ENCODE peak calls at places on chromosomes 6 and 20, in seven cellular contexts. One of them, this sample, is unnamed.

GRCh38 chr20:38209054-38209675 is 44.1 kb upstream of the TGM2 start:
- DNase-seq in body of pancreas: no peak
- DNase-seq in spleen: no peak
- DNase-seq in lower leg skin: no peak
- DNase-seq in Peyer's patch: peak
- DNase-seq in tibial nerve: no peak
- DNase-seq in HepG2: no peak
- DNase-seq in this sample: no peak

GRCh38 chr6:111804627-111805235 is 68.5 kb downstream of the FYN start:
- DNase-seq in body of pancreas: peak
- DNase-seq in spleen: no peak
- DNase-seq in lower leg skin: no peak
- DNase-seq in Peyer's patch: peak
- DNase-seq in tibial nerve: no peak
- DNase-seq in HepG2: no peak
- DNase-seq in this sample: no peak

GRCh38 chr20:15364781-15365180 is 1027.4 kb upstream of the FLRT3 start:
- DNase-seq in body of pancreas: no peak
- DNase-seq in spleen: no peak
- DNase-seq in lower leg skin: no peak
- DNase-seq in Peyer's patch: no peak
- DNase-seq in tibial nerve: no peak
- DNase-seq in HepG2: no peak
- DNase-seq in this sample: no peak

GRCh38 chr6:139965393-139965792 is 590.9 kb upstream of the CITED2 start:
- DNase-seq in body of pancreas: no peak
- DNase-seq in spleen: no peak
- DNase-seq in lower leg skin: no peak
- DNase-seq in Peyer's patch: no peak
- DNase-seq in tibial nerve: no peak
- DNase-seq in HepG2: no peak
- DNase-seq in this sample: no peak

GRCh38 chr6:41652876-41653641 is 14.8 kb downstream of the MDFI start:
- DNase-seq in body of pancreas: peak
- DNase-seq in spleen: peak
- DNase-seq in lower leg skin: no peak
- DNase-seq in Peyer's patch: no peak
- DNase-seq in tibial nerve: no peak
- DNase-seq in HepG2: no peak
- DNase-seq in this sample: no peak

GRCh38 chr6:76697585-76697984 is 625.1 kb upstream of the IMPG1 start:
- DNase-seq in body of pancreas: no peak
- DNase-seq in spleen: no peak
- DNase-seq in lower leg skin: no peak
- DNase-seq in Peyer's patch: no peak
- DNase-seq in tibial nerve: no peak
- DNase-seq in HepG2: no peak
- DNase-seq in this sample: no peak

GRCh38 chr6:14211596-14211961 is 94.0 kb downstream of the CD83 start:
- DNase-seq in body of pancreas: peak
- DNase-seq in spleen: peak
- DNase-seq in lower leg skin: peak
- DNase-seq in Peyer's patch: peak
- DNase-seq in tibial nerve: peak
- DNase-seq in HepG2: peak
- DNase-seq in this sample: peak

GRCh38 chr20:39264506-39265172 is 302.5 kb downstream of the DHX35 start:
- DNase-seq in body of pancreas: peak
- DNase-seq in spleen: no peak
- DNase-seq in lower leg skin: peak
- DNase-seq in Peyer's patch: peak
- DNase-seq in tibial nerve: peak
- DNase-seq in HepG2: peak
- DNase-seq in this sample: peak

GRCh38 chr6:6766230-6766905 is 177.8 kb downstream of the LY86 start:
- DNase-seq in body of pancreas: peak
- DNase-seq in spleen: no peak
- DNase-seq in lower leg skin: no peak
- DNase-seq in Peyer's patch: no peak
- DNase-seq in tibial nerve: no peak
- DNase-seq in HepG2: no peak
- DNase-seq in this sample: no peak

GRCh38 chr6:68313911-68314310 is 321.2 kb upstream of the ADGRB3 start:
- DNase-seq in body of pancreas: no peak
- DNase-seq in spleen: no peak
- DNase-seq in lower leg skin: no peak
- DNase-seq in Peyer's patch: no peak
- DNase-seq in tibial nerve: no peak
- DNase-seq in HepG2: no peak
- DNase-seq in this sample: no peak

GRCh38 chr6:150150821-150151646 is 8.2 kb downstream of the PPP1R14C start:
- DNase-seq in body of pancreas: no peak
- DNase-seq in spleen: no peak
- DNase-seq in lower leg skin: no peak
- DNase-seq in Peyer's patch: peak
- DNase-seq in tibial nerve: no peak
- DNase-seq in HepG2: no peak
- DNase-seq in this sample: no peak

GRCh38 chr20:64212750-64213149 is 42.8 kb upstream of the PCMTD2 start:
- DNase-seq in body of pancreas: peak
- DNase-seq in spleen: no peak
- DNase-seq in lower leg skin: no peak
- DNase-seq in Peyer's patch: no peak
- DNase-seq in tibial nerve: peak
- DNase-seq in HepG2: no peak
- DNase-seq in this sample: peak

GRCh38 chr6:157669747-157670216 is 153.3 kb upstream of the SNX9 start:
- DNase-seq in body of pancreas: peak
- DNase-seq in spleen: peak
- DNase-seq in lower leg skin: peak
- DNase-seq in Peyer's patch: peak
- DNase-seq in tibial nerve: peak
- DNase-seq in HepG2: peak
- DNase-seq in this sample: peak

GRCh38 chr20:62922451-62922921 is 3.8 kb downstream of the DIDO1 start:
- DNase-seq in body of pancreas: no peak
- DNase-seq in spleen: no peak
- DNase-seq in lower leg skin: no peak
- DNase-seq in Peyer's patch: peak
- DNase-seq in tibial nerve: no peak
- DNase-seq in HepG2: no peak
- DNase-seq in this sample: no peak

GRCh38 chr6:19929312-19929711 is 92.1 kb downstream of the ID4 start:
- DNase-seq in body of pancreas: no peak
- DNase-seq in spleen: no peak
- DNase-seq in lower leg skin: no peak
- DNase-seq in Peyer's patch: no peak
- DNase-seq in tibial nerve: no peak
- DNase-seq in HepG2: no peak
- DNase-seq in this sample: no peak

GRCh38 chr20:41617059-41617921 is 887 bp downstream of the CHD6 start:
- DNase-seq in body of pancreas: peak
- DNase-seq in spleen: peak
- DNase-seq in lower leg skin: no peak
- DNase-seq in Peyer's patch: peak
- DNase-seq in tibial nerve: peak
- DNase-seq in HepG2: peak
- DNase-seq in this sample: peak

GRCh38 chr6:16902520-16902919 is 141.3 kb upstream of the ATXN1 start:
- DNase-seq in body of pancreas: no peak
- DNase-seq in spleen: no peak
- DNase-seq in lower leg skin: no peak
- DNase-seq in Peyer's patch: no peak
- DNase-seq in tibial nerve: no peak
- DNase-seq in HepG2: no peak
- DNase-seq in this sample: no peak

GRCh38 chr6:107957165-107957908 is 671 bp downstream of the SEC63 start:
- DNase-seq in body of pancreas: peak
- DNase-seq in spleen: peak
- DNase-seq in lower leg skin: peak
- DNase-seq in Peyer's patch: peak
- DNase-seq in tibial nerve: peak
- DNase-seq in HepG2: peak
- DNase-seq in this sample: peak

GRCh38 chr20:5767493-5768098 is 17.4 kb downstream of the SHLD1 start:
- DNase-seq in body of pancreas: no peak
- DNase-seq in spleen: no peak
- DNase-seq in lower leg skin: no peak
- DNase-seq in Peyer's patch: peak
- DNase-seq in tibial nerve: no peak
- DNase-seq in HepG2: no peak
- DNase-seq in this sample: peak

GRCh38 chr20:63120286-63121090 is 95.4 kb downstream of the YTHDF1 start:
- DNase-seq in body of pancreas: no peak
- DNase-seq in spleen: peak
- DNase-seq in lower leg skin: no peak
- DNase-seq in Peyer's patch: no peak
- DNase-seq in tibial nerve: no peak
- DNase-seq in HepG2: no peak
- DNase-seq in this sample: no peak

GRCh38 chr6:147586044-147586443 is 77.6 kb downstream of the SAMD5 start:
- DNase-seq in body of pancreas: peak
- DNase-seq in spleen: no peak
- DNase-seq in lower leg skin: peak
- DNase-seq in Peyer's patch: no peak
- DNase-seq in tibial nerve: peak
- DNase-seq in HepG2: no peak
- DNase-seq in this sample: peak

GRCh38 chr6:42471714-42472113 is 20.0 kb upstream of the TRERF1 start:
- DNase-seq in body of pancreas: no peak
- DNase-seq in spleen: no peak
- DNase-seq in lower leg skin: no peak
- DNase-seq in Peyer's patch: no peak
- DNase-seq in tibial nerve: no peak
- DNase-seq in HepG2: no peak
- DNase-seq in this sample: no peak

GRCh38 chr20:42179768-42180167 is 561.6 kb upstream of the CHD6 start:
- DNase-seq in body of pancreas: no peak
- DNase-seq in spleen: no peak
- DNase-seq in lower leg skin: no peak
- DNase-seq in Peyer's patch: no peak
- DNase-seq in tibial nerve: no peak
- DNase-seq in HepG2: no peak
- DNase-seq in this sample: no peak

DNA sequence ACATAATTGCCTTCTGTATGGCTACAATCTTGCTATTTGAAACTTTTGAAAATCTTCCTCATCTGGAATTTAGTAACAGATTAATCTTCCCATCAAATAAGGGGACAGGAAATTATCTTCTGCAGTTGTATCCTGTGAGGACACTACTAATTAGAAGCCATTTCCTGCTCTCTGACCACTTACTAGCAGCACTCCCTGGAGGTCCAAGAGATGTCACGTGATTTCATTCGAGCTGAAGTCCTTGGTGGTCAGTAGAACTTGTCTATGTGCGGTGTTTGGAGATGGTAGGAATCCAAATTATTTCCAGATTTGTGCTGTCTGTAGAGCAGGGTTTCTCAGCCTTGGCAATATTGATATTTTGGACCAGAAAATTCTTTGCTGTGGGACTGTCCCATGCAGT is 202.5 kb downstream of the TFAP2B start:
- DNase-seq in body of pancreas: no peak
- DNase-seq in spleen: no peak
- DNase-seq in lower leg skin: no peak
- DNase-seq in Peyer's patch: no peak
- DNase-seq in tibial nerve: no peak
- DNase-seq in HepG2: no peak
- DNase-seq in this sample: no peak
- TF ChIP-seq POLR2A in body of pancreas: no peak
- TF ChIP-seq POLR2A in spleen: no peak
- TF ChIP-seq POLR2A in lower leg skin: no peak
- TF ChIP-seq POLR2A in Peyer's patch: no peak
- TF ChIP-seq POLR2A in tibial nerve: no peak
- TF ChIP-seq POLR2A in HepG2: no peak
- TF ChIP-seq POLR2A in this sample: no peak

DNA sequence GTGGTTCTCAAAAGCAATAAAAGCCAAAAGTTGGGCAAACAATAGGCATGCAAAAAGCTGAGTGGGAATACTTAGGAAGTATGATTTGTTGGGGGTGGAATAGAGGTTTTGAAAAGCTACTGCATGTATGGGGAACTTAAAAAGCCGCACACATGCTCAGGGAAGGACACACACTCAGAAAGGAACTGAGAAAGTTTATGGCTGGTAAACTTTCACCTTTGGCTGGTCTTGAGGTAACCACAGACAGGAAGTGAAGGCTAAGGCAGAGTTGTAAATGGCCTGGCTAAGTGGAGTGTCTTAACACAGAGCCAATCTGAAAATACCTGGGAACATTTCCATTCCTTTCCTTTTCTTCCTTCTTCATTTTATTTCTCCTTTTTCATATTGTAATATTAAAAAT is 134.5 kb upstream of the EXOC2 start:
- DNase-seq in body of pancreas: no peak
- DNase-seq in spleen: no peak
- DNase-seq in lower leg skin: no peak
- DNase-seq in Peyer's patch: no peak
- DNase-seq in tibial nerve: no peak
- DNase-seq in HepG2: no peak
- DNase-seq in this sample: no peak
- TF ChIP-seq POLR2A in body of pancreas: no peak
- TF ChIP-seq POLR2A in spleen: no peak
- TF ChIP-seq POLR2A in lower leg skin: no peak
- TF ChIP-seq POLR2A in Peyer's patch: no peak
- TF ChIP-seq POLR2A in tibial nerve: no peak
- TF ChIP-seq POLR2A in HepG2: no peak
- TF ChIP-seq POLR2A in this sample: no peak

DNA sequence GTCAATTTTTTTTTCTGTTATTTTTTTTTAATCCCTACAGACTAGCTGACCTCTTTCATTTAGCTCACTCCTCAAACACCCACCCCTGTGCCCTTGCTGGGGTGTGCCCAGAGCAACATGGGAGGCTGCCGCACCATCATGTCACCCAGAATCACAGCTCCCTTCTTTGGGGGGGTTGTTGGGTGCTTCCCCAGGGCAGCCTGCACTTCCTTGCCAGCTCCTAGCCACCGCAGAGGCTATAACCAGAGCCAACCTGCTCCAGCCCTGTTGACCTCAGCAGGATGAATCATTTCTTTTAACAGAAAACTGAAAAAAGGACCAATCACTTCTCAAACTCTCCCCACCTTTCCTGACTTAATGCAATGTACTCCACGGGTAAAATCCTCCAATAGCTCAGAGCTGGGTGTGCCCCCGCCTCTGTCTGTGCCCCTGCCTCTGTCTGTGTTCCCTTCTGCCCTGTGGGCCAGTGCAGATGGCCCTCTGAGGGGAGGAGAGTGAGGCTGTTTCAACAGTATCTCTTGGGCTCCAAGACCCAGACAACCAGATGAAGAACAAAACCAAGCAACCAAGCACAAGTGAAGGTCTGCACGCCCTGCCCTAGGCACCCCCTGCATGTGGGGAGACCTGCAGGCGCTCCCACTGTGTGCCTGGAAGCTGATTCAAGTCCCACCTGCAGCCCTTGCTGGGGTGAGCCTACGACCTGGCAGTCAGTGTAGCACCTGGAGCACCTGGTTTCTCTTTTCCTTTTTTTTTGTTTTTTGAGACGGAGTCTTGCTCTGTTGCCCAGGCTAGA is 67.7 kb downstream of the PYGB start:
- DNase-seq in body of pancreas: peak
- DNase-seq in spleen: peak
- DNase-seq in lower leg skin: no peak
- DNase-seq in Peyer's patch: peak
- DNase-seq in tibial nerve: no peak
- DNase-seq in HepG2: no peak
- DNase-seq in this sample: peak
- TF ChIP-seq POLR2A in body of pancreas: no peak
- TF ChIP-seq POLR2A in spleen: no peak
- TF ChIP-seq POLR2A in lower leg skin: no peak
- TF ChIP-seq POLR2A in Peyer's patch: no peak
- TF ChIP-seq POLR2A in tibial nerve: no peak
- TF ChIP-seq POLR2A in HepG2: no peak
- TF ChIP-seq POLR2A in this sample: no peak

GRCh38 chr6:93419304-93420162 is at the start of gene EPHA7:
- DNase-seq in body of pancreas: peak
- DNase-seq in spleen: peak
- DNase-seq in lower leg skin: peak
- DNase-seq in Peyer's patch: peak
- DNase-seq in tibial nerve: peak
- DNase-seq in HepG2: no peak
- DNase-seq in this sample: peak
- TF ChIP-seq POLR2A in body of pancreas: no peak
- TF ChIP-seq POLR2A in spleen: peak
- TF ChIP-seq POLR2A in lower leg skin: no peak
- TF ChIP-seq POLR2A in Peyer's patch: no peak
- TF ChIP-seq POLR2A in tibial nerve: peak
- TF ChIP-seq POLR2A in HepG2: no peak
- TF ChIP-seq POLR2A in this sample: no peak

This sample was measured in adrenal gland.